ENCODE peak calls at places on chromosome 3, in ten cellular contexts. H, Y, V, O, K, W, U, T, G and X are unnamed samples.
A peak's percentile ranks its signal among the peaks of the same experiment; 100 is the strongest.

GRCh38 chr3:79103305-79103704 is 664.5 kb downstream of the ROBO1 start:
- DNase-seq in H (no peak), Y (no peak), V (no peak), O (no peak), K (no peak), W (no peak), U (no peak), T (no peak), G (no peak), X (no peak)

GRCh38 chr3:109597438-109597837 is 260.1 kb upstream of the DPPA4 start:
- DNase-seq in H (no peak), Y (no peak), V (no peak), O (no peak), K (no peak), W (no peak), U (no peak), T (no peak), G (no peak), X (no peak)

GRCh38 chr3:143763568-143764162 is 84.6 kb downstream of the SLC9A9 start:
- DNase-seq in H (no peak), Y (no peak), V (no peak), O (no peak), K (peak; percentile 63), W (peak; percentile 66), U (no peak), T (no peak), G (peak; percentile 38), X (no peak)

GRCh38 chr3:31100519-31100918 is 206.1 kb upstream of the GADL1 start:
- DNase-seq in H (no peak), Y (no peak), V (no peak), O (no peak), K (no peak), W (no peak), U (no peak), T (no peak), G (no peak), X (no peak)

GRCh38 chr3:127324913-127325629 is 37.2 kb upstream of the PRR20G start:
- DNase-seq in H (no peak), Y (no peak), V (no peak), O (no peak), K (no peak), W (no peak), U (no peak), T (no peak), G (no peak), X (no peak)

GRCh38 chr3:29721789-29722188 is 440.9 kb downstream of the RBMS3 start:
- DNase-seq in H (no peak), Y (no peak), V (no peak), O (no peak), K (peak; percentile 38), W (peak; percentile 29), U (no peak), T (no peak), G (no peak), X (no peak)

GRCh38 chr3:186849392-186849975 is 7.0 kb downstream of the ADIPOQ start:
- DNase-seq in H (no peak), Y (no peak), V (no peak), O (peak; percentile 59), K (peak; percentile 37), W (peak; percentile 76), U (no peak), T (no peak), G (peak; percentile 74), X (peak; percentile 10)

GRCh38 chr3:139434764-139435291 is 41.5 kb downstream of the RBP2 start:
- DNase-seq in H (peak; percentile 43), Y (no peak), V (no peak), O (no peak), K (peak; percentile 64), W (peak; percentile 86), U (no peak), T (peak; percentile 19), G (no peak), X (peak; percentile 39)

GRCh38 chr3:88222343-88222742 is 72.6 kb downstream of the C3orf38 start:
- DNase-seq in H (no peak), Y (no peak), V (no peak), O (no peak), K (no peak), W (no peak), U (no peak), T (no peak), G (no peak), X (no peak)

GRCh38 chr3:104628185-104628789 is 738.4 kb upstream of the ALCAM start:
- DNase-seq in H (peak; percentile 39), Y (no peak), V (no peak), O (peak; percentile 73), K (peak; percentile 77), W (peak; percentile 84), U (no peak), T (no peak), G (peak; percentile 66), X (peak; percentile 28)

GRCh38 chr3:60703008-60703407 is 548.2 kb downstream of the FHIT start:
- DNase-seq in H (no peak), Y (no peak), V (no peak), O (no peak), K (no peak), W (no peak), U (no peak), T (no peak), G (no peak), X (no peak)

GRCh38 chr3:57592306-57592705 is 4.8 kb downstream of the ARF4 start:
- DNase-seq in H (no peak), Y (no peak), V (no peak), O (no peak), K (no peak), W (no peak), U (no peak), T (no peak), G (no peak), X (no peak)

GRCh38 chr3:57597240-57597972 is at the start of gene ARF4:
- DNase-seq in H (peak; percentile 100), Y (peak; percentile 99), V (peak; percentile 100), O (peak; percentile 99), K (peak; percentile 99), W (peak; percentile 100), U (peak; percentile 99), T (peak; percentile 96), G (peak; percentile 100), X (peak; percentile 98)

GRCh38 chr3:57596495-57597239 is 477 bp downstream of the ARF4 start:
- DNase-seq in H (peak; percentile 92), Y (peak; percentile 82), V (peak; percentile 92), O (peak; percentile 92), K (peak; percentile 83), W (peak; percentile 98), U (peak; percentile 87), T (peak; percentile 74), G (peak; percentile 79), X (peak; percentile 73)

GRCh38 chr3:57594144-57594543 is 3.0 kb downstream of the ARF4 start:
- DNase-seq in H (no peak), Y (no peak), V (no peak), O (no peak), K (no peak), W (no peak), U (no peak), T (no peak), G (no peak), X (no peak)

GRCh38 chr3:57594576-57594975 is 2.6 kb downstream of the ARF4 start:
- DNase-seq in H (no peak), Y (no peak), V (no peak), O (no peak), K (no peak), W (no peak), U (no peak), T (no peak), G (no peak), X (no peak)
- H3K4me3 ChIP-seq in H (peak overlapping the region; percentile 100), Y (peak overlapping the region; percentile 68), V (peak overlapping the region; percentile 87), O (peak overlapping the region; percentile 76), K (peak overlapping the region; percentile 86), W (peak overlapping the region; percentile 99), U (peak overlapping the region; percentile 82), T (peak overlapping the region; percentile 75), G (peak overlapping the region; percentile 93), X (peak overlapping the region; percentile 91)

GRCh38 chr3:112087746-112088145 is 1.6 kb downstream of the C3orf52 start:
- DNase-seq in H (no peak), Y (peak; percentile 29), V (no peak), O (no peak), K (no peak), W (no peak), U (peak; percentile 43), T (no peak), G (no peak), X (no peak)
- H3K4me3 ChIP-seq in H (no peak overlapping the region), Y (peak overlapping the region; percentile 7), V (peak overlapping the region; percentile 56), O (peak overlapping the region; percentile 36), K (no peak overlapping the region), W (no peak overlapping the region), U (peak overlapping the region; percentile 46), T (no peak overlapping the region), G (no peak overlapping the region), X (no peak overlapping the region)

GRCh38 chr3:134373942-134374790 is at the start of gene AMOTL2:
- DNase-seq in H (peak; percentile 97), Y (peak; percentile 86), V (peak; percentile 95), O (peak; percentile 96), K (peak; percentile 92), W (peak; percentile 98), U (peak; percentile 89), T (peak; percentile 82), G (peak; percentile 93), X (peak; percentile 84)

GRCh38 chr3:134372405-134373277 is 1.6 kb downstream of the AMOTL2 start:
- DNase-seq in H (no peak), Y (no peak), V (peak; percentile 65), O (no peak), K (no peak), W (no peak), U (no peak), T (no peak), G (no peak), X (no peak)

GRCh38 chr3:134374791-134375541 is 719 bp upstream of the AMOTL2 start:
- DNase-seq in H (no peak), Y (peak; percentile 81), V (peak; percentile 75), O (no peak), K (no peak), W (peak; percentile 40), U (peak; percentile 77), T (no peak), G (peak; percentile 62), X (no peak)

GRCh38 chr3:134371542-134372324 is 2.5 kb downstream of the AMOTL2 start:
- DNase-seq in H (no peak), Y (no peak), V (peak; percentile 23), O (no peak), K (peak; percentile 42), W (peak; percentile 51), U (no peak), T (no peak), G (peak; percentile 34), X (no peak)

GRCh38 chr3:134373278-134373941 is 837 bp downstream of the AMOTL2 start:
- DNase-seq in H (peak; percentile 91), Y (peak; percentile 84), V (peak; percentile 92), O (peak; percentile 93), K (peak; percentile 92), W (peak; percentile 94), U (peak; percentile 85), T (no peak), G (peak; percentile 85), X (peak; percentile 67)
- H3K4me3 ChIP-seq in H (peak overlapping the region; percentile 81), Y (peak overlapping the region; percentile 59), V (peak overlapping the region; percentile 82), O (peak overlapping the region; percentile 45), K (peak overlapping the region; percentile 88), W (peak overlapping the region; percentile 91), U (peak overlapping the region; percentile 62), T (peak overlapping the region; percentile 99), G (peak overlapping the region; percentile 93), X (peak overlapping the region; percentile 94)

DNA sequence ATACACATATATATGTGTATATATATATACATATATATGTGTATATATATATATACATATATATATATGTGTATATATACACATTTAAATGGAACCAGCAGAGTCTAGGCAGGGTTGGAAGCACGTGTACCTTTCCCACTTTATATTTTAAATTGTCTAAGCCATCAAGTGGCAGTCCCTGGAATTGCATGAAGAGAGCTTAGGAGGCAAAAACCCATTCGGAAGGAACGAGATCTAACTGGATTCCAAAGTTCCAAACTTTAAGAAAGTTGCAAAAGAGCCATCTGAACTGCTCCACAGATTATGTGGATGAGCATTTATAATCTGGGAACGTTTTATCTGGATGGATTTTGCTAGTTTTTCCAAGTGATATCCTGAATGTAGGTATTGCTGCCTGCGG is 186.5 kb downstream of the FOXP1 start:
- DNase-seq in H (peak; percentile 16), Y (peak; percentile 67), V (no peak), O (peak; percentile 47), K (peak; percentile 49), W (peak; percentile 56), U (no peak), T (no peak), G (peak; percentile 54), X (no peak)
- H3K4me3 ChIP-seq in H (no peak overlapping the region), Y (no peak overlapping the region), V (no peak overlapping the region), O (no peak overlapping the region), K (no peak overlapping the region), W (no peak overlapping the region), U (no peak overlapping the region), T (no peak overlapping the region), G (no peak overlapping the region), X (no peak overlapping the region)